ENCODE peak calls at places on chromosomes 16 and 17, in ten cellular contexts. Z, L, I, V, P, B, C, T, N and F are unnamed samples.

GRCh38 chr17:2337811-2338657 is 733 bp downstream of the SGSM2 start:
- DNase-seq in P (peak; percentile 63), N (peak; percentile 80), T (peak; percentile 90), V (peak; percentile 67), Z (peak; percentile 91), L (peak; percentile 70), C (peak; percentile 83), B (peak; percentile 44), I (no peak), F (no peak)

GRCh38 chr17:28635506-28635905 is 9.5 kb downstream of the BLTP2 start:
- DNase-seq in Z (no peak), I (no peak), P (no peak), T (no peak), C (no peak), N (no peak), L (no peak), B (no peak), V (no peak), F (no peak)

GRCh38 chr17:31072186-31072585 is 22.6 kb upstream of the NF1 start:
- DNase-seq in I (no peak), L (no peak), N (no peak), B (peak; percentile 56), P (no peak), V (no peak), T (no peak), Z (no peak), C (no peak), F (no peak)

GRCh38 chr17:46044286-46044928 is 45.4 kb downstream of the STH start:
- DNase-seq in B (peak; percentile 87), Z (peak; percentile 81), P (peak; percentile 90), T (no peak), V (peak; percentile 74), I (peak; percentile 58), C (peak; percentile 92), N (peak; percentile 64), L (peak; percentile 92), F (peak; percentile 85)

GRCh38 chr17:73532441-73532901 is 111.8 kb downstream of the SDK2 start:
- DNase-seq in P (peak; percentile 38), N (no peak), B (no peak), Z (no peak), T (no peak), V (no peak), I (no peak), L (no peak), C (no peak), F (no peak)

GRCh38 chr16:35862242-35862641 is 2402.8 kb downstream of the TP53TG3F start:
- DNase-seq in I (no peak), Z (no peak), P (no peak), N (no peak), T (no peak), C (no peak), B (no peak), L (no peak), V (no peak), F (no peak)

GRCh38 chr16:57394444-57394843 is 10.1 kb upstream of the CCL17 start:
- DNase-seq in I (no peak), P (no peak), N (no peak), Z (no peak), T (no peak), L (peak; percentile 29), V (peak; percentile 57), C (no peak), B (no peak), F (peak; percentile 54)

GRCh38 chr17:63446218-63446980 is at the start of gene CYB561:
- DNase-seq in I (peak; percentile 58), T (peak; percentile 91), L (peak; percentile 87), B (peak; percentile 29), P (peak; percentile 81), N (peak; percentile 90), V (peak; percentile 74), C (peak; percentile 89), Z (peak; percentile 92), F (peak; percentile 63)

GRCh38 chr17:21460358-21460757 is 84.2 kb downstream of the KCNJ12 start:
- DNase-seq in T (no peak), Z (no peak), N (no peak), V (no peak), B (peak; percentile 17), L (no peak), C (no peak), P (no peak), I (no peak), F (no peak)

GRCh38 chr17:16215965-16216316 is 607 bp upstream of the NCOR1 start:
- DNase-seq in Z (no peak), C (no peak), L (no peak), I (no peak), P (no peak), N (no peak), V (no peak), T (no peak), B (no peak), F (peak; percentile 87)

GRCh38 chr16:2054543-2055245 is 6.9 kb downstream of the TSC2 start:
- DNase-seq in I (no peak), T (no peak), V (no peak), N (no peak), L (peak; percentile 85), C (no peak), Z (no peak), P (no peak), B (no peak), F (no peak)
- TF ChIP-seq POLR2A in I (no peak), T (no peak), V (no peak), N (no peak), L (no peak), C (no peak), Z (no peak), P (no peak), B (no peak), F (no peak)

DNA sequence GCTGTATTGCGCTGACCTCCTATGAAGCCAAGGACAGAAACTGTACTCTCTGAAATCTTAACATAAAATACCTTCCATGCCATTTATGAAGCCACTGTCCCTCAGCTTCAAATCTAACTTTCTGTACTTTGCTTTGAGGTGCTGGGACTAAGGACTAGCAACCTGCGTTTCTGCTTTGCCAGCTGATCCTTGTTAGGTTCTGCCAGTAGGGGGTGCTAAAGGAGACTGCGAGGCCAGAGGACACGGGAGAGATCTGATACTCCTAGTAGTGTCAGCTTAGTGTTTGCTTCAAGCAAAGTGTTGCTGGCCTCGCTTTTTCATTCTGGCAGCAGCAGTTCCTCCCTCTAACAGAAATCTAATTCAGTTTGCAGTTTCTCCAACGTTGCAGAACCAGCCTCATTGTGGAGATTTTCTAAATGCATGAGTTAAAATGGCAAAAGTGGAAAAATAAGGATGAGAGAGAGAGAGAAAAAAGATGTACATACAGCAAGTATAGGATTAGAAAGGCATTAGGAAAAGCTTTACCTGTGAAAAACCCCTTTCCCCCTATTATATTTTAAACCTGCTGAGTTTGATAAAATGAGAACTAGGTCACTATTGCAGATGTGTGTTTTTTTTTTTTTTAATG is 297.5 kb downstream of the CA10 start:
- DNase-seq in V (no peak), Z (peak; percentile 7), I (no peak), N (no peak), L (peak; percentile 34), P (peak; percentile 74), C (no peak), T (no peak), B (no peak), F (no peak)
- TF ChIP-seq CTCF in V (peak; percentile 35), Z (peak; percentile 48), I (no peak), N (no peak), L (peak; percentile 43), P (no peak), C (no peak), T (no peak), B (no peak), F (no peak)

DNA sequence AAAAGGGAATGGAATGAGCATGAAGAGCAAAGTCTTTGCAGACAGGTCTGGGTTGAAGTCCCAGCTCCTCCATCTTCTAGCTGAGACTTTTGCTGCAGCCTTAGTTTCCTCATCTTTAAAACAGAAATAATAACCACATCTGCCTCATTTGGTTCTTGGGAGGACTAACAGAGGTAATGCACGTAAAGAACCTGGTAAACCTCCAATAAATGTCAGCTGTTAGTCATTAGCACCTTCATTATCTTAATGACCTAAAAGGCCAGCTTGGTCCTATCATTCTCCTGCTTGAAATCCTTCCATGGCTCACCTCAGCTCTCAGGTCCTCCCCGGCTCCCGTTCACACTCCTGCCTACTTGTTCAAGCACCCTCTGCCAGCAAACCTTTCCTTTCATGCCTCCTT is 51.8 kb downstream of the SKAP1 start:
- DNase-seq in Z (no peak), B (no peak), T (no peak), C (no peak), I (no peak), L (no peak), N (no peak), V (no peak), P (no peak), F (no peak)
- H3K4me3 ChIP-seq in Z (no peak overlapping the region), B (no peak overlapping the region), T (no peak overlapping the region), C (no peak overlapping the region), I (no peak overlapping the region), L (no peak overlapping the region), N (no peak overlapping the region), V (no peak overlapping the region), P (no peak overlapping the region), F (no peak overlapping the region)

GRCh38 chr17:42521036-42521435 is 15.0 kb upstream of the NAGLU start:
- DNase-seq in Z (no peak), L (no peak), V (no peak), I (no peak), C (no peak), B (no peak), T (peak; percentile 18), N (peak; percentile 36), P (no peak), F (no peak)
- TF ChIP-seq POLR2A in Z (no peak), L (no peak), V (no peak), I (no peak), C (no peak), B (no peak), T (no peak), N (no peak), P (no peak), F (no peak)

DNA sequence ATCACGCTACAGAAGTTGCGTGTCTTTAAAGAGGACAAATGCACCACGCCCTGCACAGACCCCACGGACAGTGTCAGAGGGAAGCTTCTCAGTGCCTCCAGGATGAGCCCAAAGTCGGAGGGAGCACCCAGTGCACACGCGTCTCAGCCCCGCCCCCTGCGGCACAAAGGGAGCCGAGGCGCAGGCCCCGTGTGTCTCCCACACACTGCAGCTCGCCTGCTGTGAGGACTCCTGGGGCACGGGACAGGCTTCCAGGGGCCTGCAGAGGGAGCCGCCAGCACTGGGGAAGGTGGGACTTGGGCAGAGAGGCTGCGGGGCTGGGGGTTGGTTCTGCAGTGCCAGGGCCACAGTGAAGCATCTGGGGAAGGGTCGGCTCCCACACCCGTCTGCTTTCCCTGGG is 77.4 kb downstream of the LMF1 start:
- DNase-seq in B (no peak), Z (no peak), V (no peak), L (no peak), T (no peak), I (no peak), P (no peak), N (no peak), C (no peak), F (no peak)
- TF ChIP-seq CTCF in B (no peak), Z (no peak), V (no peak), L (no peak), T (no peak), I (no peak), P (no peak), N (no peak), C (no peak), F (no peak)

GRCh38 chr16:19169081-19169639 is 1.1 kb downstream of the SYT17 start:
- DNase-seq in V (no peak), L (peak; percentile 52), I (no peak), Z (no peak), N (no peak), B (no peak), T (no peak), C (no peak), P (no peak), F (no peak)
- H3K4me3 ChIP-seq in V (peak overlapping the region; percentile 48), L (peak overlapping the region; percentile 53), I (no peak overlapping the region), Z (peak overlapping the region; percentile 84), N (no peak overlapping the region), B (no peak overlapping the region), T (peak overlapping the region; percentile 76), C (no peak overlapping the region), P (peak overlapping the region; percentile 63), F (no peak overlapping the region)